ENCODE peak calls at places on chromosome 18, in five cellular contexts. B is fibroblast of lung; T is NCI-H1105; P is H9; N is activated CD4-positive, alpha-beta T cell treated with anti-CD3 and anti-CD28 coated beads, Interleukin-2, amount 50 U/mL, for 4 hours. X is an unnamed sample.

GRCh38 chr18:23548719-23549118 is 37.6 kb downstream of the NPC1 start:
- DNase-seq in P (no peak), T (no peak), N (no peak), B (no peak), X (no peak)

GRCh38 chr18:27793013-27793412 is 383.9 kb downstream of the CDH2 start:
- DNase-seq in P (no peak), B (no peak), T (no peak), N (no peak), X (no peak)

GRCh38 chr18:48951448-48952286 is 902 bp upstream of the SMAD7 start:
- DNase-seq in T (peak), P (peak), B (peak), N (peak), X (peak)

GRCh38 chr18:46310258-46310657 is 206.1 kb downstream of the HAUS1 start:
- DNase-seq in P (no peak), T (no peak), N (no peak), B (no peak), X (no peak)

GRCh38 chr18:24811963-24812681 is 351.7 kb downstream of the HRH4 start:
- DNase-seq in B (no peak), P (no peak), T (no peak), N (no peak), X (no peak)

GRCh38 chr18:8489761-8490160 is 119.5 kb upstream of the RAB12 start:
- DNase-seq in T (no peak), B (no peak), N (no peak), P (no peak), X (no peak)

GRCh38 chr18:77650799-77651385 is 401.2 kb downstream of the GALR1 start:
- DNase-seq in P (peak), B (peak), N (peak), T (peak), X (peak)

GRCh38 chr18:79521806-79522205 is 126.1 kb downstream of the NFATC1 start:
- DNase-seq in P (no peak), N (no peak), T (no peak), B (no peak), X (no peak)

GRCh38 chr18:59897321-59897954 is 2.4 kb upstream of the PMAIP1 start:
- DNase-seq in P (peak), N (no peak), B (no peak), T (no peak), X (no peak)

GRCh38 chr18:62329676-62330454 is 4.8 kb downstream of the TNFRSF11A start:
- DNase-seq in P (no peak), N (peak), T (no peak), B (peak), X (no peak)

GRCh38 chr18:48905541-48905940 is 45.2 kb downstream of the SMAD7 start:
- DNase-seq in N (no peak), B (no peak), T (no peak), P (no peak), X (no peak)

GRCh38 chr18:32771169-32771751 is 1.6 kb downstream of the KLHL14 start:
- DNase-seq in T (peak), N (no peak), B (peak), P (peak), X (peak)

GRCh38 chr18:5073026-5073944 is 123.8 kb downstream of the AKAIN1 start:
- DNase-seq in P (peak), B (peak), T (peak), N (peak), X (peak)

GRCh38 chr18:55343396-55344073 is 244.5 kb downstream of the TCF4 start:
- DNase-seq in T (peak), P (no peak), B (peak), N (no peak), X (peak)

GRCh38 chr18:36464126-36464651 is 166.7 kb downstream of the FHOD3 start:
- DNase-seq in T (no peak), P (no peak), B (no peak), N (no peak), X (no peak)

GRCh38 chr18:77250926-77251729 is 1.5 kb downstream of the GALR1 start:
- DNase-seq in P (peak), N (no peak), B (no peak), T (no peak), X (no peak)

GRCh38 chr18:77077836-77078456 is 54.6 kb downstream of the MBP start:
- DNase-seq in N (no peak), B (peak), P (no peak), T (no peak), X (no peak)

GRCh38 chr18:70169747-70170146 is 35.7 kb downstream of the RTTN start:
- DNase-seq in B (no peak), P (no peak), N (no peak), T (no peak), X (no peak)

GRCh38 chr18:63889641-63890040 is 2.1 kb downstream of the SERPINB2 start:
- DNase-seq in B (no peak), T (no peak), P (no peak), N (no peak), X (no peak)

GRCh38 chr18:61308795-61309393 is 24.3 kb upstream of the CDH20 start:
- DNase-seq in T (no peak), N (no peak), P (no peak), B (peak), X (no peak)

GRCh38 chr18:41939326-41939725 is 15.7 kb upstream of the PIK3C3 start:
- DNase-seq in N (no peak), T (no peak), B (peak), P (no peak), X (no peak)

GRCh38 chr18:3350566-3351527 is 88.9 kb downstream of the MYL12B start:
- DNase-seq in B (peak), T (no peak), P (no peak), N (no peak), X (no peak)

GRCh38 chr18:33116376-33116775 is 324.1 kb downstream of the CCDC178 start:
- DNase-seq in T (peak), P (no peak), N (no peak), B (peak), X (peak)

GRCh38 chr18:67730884-67731283 is 214.4 kb upstream of the DSEL start:
- DNase-seq in B (peak), P (no peak), T (no peak), N (no peak), X (no peak)

GRCh38 chr18:2402084-2402483 is 169.2 kb downstream of the METTL4 start:
- DNase-seq in P (no peak), T (no peak), B (peak), N (no peak), X (no peak)

GRCh38 chr18:3400567-3401296 is 49.2 kb upstream of the TGIF1 start:
- DNase-seq in N (no peak), P (no peak), T (no peak), B (no peak), X (no peak)

GRCh38 chr18:23812566-23813440 is 123.5 kb downstream of the LAMA3 start:
- DNase-seq in T (peak), N (no peak), B (peak), P (no peak), X (no peak)

GRCh38 chr18:37280701-37281100 is 284.9 kb downstream of the CELF4 start:
- DNase-seq in T (no peak), B (no peak), N (no peak), P (no peak), X (no peak)

GRCh38 chr18:67582488-67582887 is 66.0 kb upstream of the DSEL start:
- DNase-seq in B (no peak), N (no peak), T (no peak), P (no peak), X (no peak)

GRCh38 chr18:76391746-76392145 is 103.3 kb downstream of the ZNF516 start:
- DNase-seq in N (no peak), B (no peak), T (no peak), P (no peak), X (no peak)

GRCh38 chr18:35673682-35674081 is 92.1 kb downstream of the GALNT1 start:
- DNase-seq in T (no peak), N (no peak), P (no peak), B (no peak), X (no peak)

GRCh38 chr18:10265560-10266235 is 188.7 kb upstream of the APCDD1 start:
- DNase-seq in B (peak), T (no peak), P (no peak), N (no peak), X (no peak)

GRCh38 chr18:9434240-9434701 is 41.0 kb upstream of the RALBP1 start:
- DNase-seq in N (no peak), P (peak), B (no peak), T (no peak), X (no peak)

GRCh38 chr18:68956650-68957049 is 158.8 kb downstream of the CCDC102B start:
- DNase-seq in N (no peak), T (no peak), P (no peak), B (no peak), X (no peak)

GRCh38 chr18:58992301-58993231 is 127.9 kb downstream of the ZNF532 start:
- DNase-seq in B (no peak), P (no peak), T (no peak), N (no peak), X (no peak)

GRCh38 chr18:34738173-34738894 is 28.2 kb downstream of the DTNA start:
- DNase-seq in T (no peak), P (no peak), N (no peak), B (peak), X (no peak)

GRCh38 chr18:9712606-9713005 is 4.5 kb downstream of the RAB31 start:
- DNase-seq in P (no peak), N (no peak), B (no peak), T (no peak), X (no peak)

GRCh38 chr18:76503999-76504398 is 9.0 kb upstream of the ZNF516 start:
- DNase-seq in N (no peak), P (no peak), B (no peak), T (no peak), X (no peak)

GRCh38 chr18:10727477-10727876 is 201.7 kb downstream of the NAPG start:
- DNase-seq in B (no peak), P (no peak), T (no peak), N (no peak), X (no peak)

X was measured in NCI-H1092.